ENCODE peak calls at places on chromosomes 3 and 15, in seven cellular contexts. U is AG04450; B is T-cell; Y is NCI-H2029; X is Daoy; V is AG08396; L is activated CD8-positive, alpha-beta memory T cell treated with anti-CD3 and anti-CD28 coated beads for 48 hours. Z is an unnamed sample.
A peak's percentile ranks its signal among the peaks of the same experiment; 100 is the strongest.

GRCh38 chr15:94164202-94164807 is 67.1 kb upstream of the MCTP2 start:
- DNase-seq in X (peak; percentile 61), B (peak; percentile 7), U (peak; percentile 49), Y (peak; percentile 1), L (no peak), V (peak; percentile 34), Z (peak; percentile 37)

GRCh38 chr15:73686781-73687256 is 2.6 kb downstream of the CD276 start:
- DNase-seq in Y (no peak), V (peak; percentile 81), B (no peak), L (no peak), U (peak; percentile 65), X (peak; percentile 83), Z (no peak)

GRCh38 chr3:180615954-180616353 is 14.0 kb downstream of the TTC14 start:
- DNase-seq in Y (no peak), X (no peak), U (no peak), V (no peak), L (no peak), B (no peak), Z (no peak)

GRCh38 chr15:63699391-63699790 is 102.2 kb downstream of the FBXL22 start:
- DNase-seq in B (no peak), V (no peak), L (no peak), X (no peak), U (no peak), Y (no peak), Z (no peak)

GRCh38 chr15:48440084-48440483 is 108.9 kb downstream of the DUT start:
- DNase-seq in X (no peak), B (no peak), L (no peak), U (peak; percentile 78), V (peak; percentile 66), Y (no peak), Z (peak; percentile 67)

GRCh38 chr3:125141596-125142417 is 70.7 kb downstream of the SLC12A8 start:
- DNase-seq in Y (peak; percentile 30), X (no peak), U (no peak), B (peak; percentile 54), V (peak; percentile 35), L (peak; percentile 60), Z (peak; percentile 48)

GRCh38 chr3:31704651-31705179 is 172.0 kb downstream of the STT3B start:
- DNase-seq in U (peak; percentile 65), Y (peak; percentile 66), X (peak; percentile 68), B (no peak), V (peak; percentile 43), L (no peak), Z (no peak)

GRCh38 chr15:70026991-70027390 is 70.7 kb downstream of the TLE3 start:
- DNase-seq in L (no peak), X (no peak), Y (no peak), V (no peak), U (no peak), B (no peak), Z (no peak)

GRCh38 chr3:194787072-194787471 is 101.4 kb downstream of the FAM43A start:
- DNase-seq in X (no peak), V (no peak), U (no peak), L (no peak), B (no peak), Y (no peak), Z (no peak)

GRCh38 chr15:40843183-40843884 is 514 bp upstream of the SPINT1 start:
- DNase-seq in X (no peak), V (no peak), B (no peak), U (no peak), Y (no peak), L (no peak), Z (no peak)

GRCh38 chr3:149604125-149604851 is 53.5 kb downstream of the WWTR1 start:
- DNase-seq in L (no peak), B (no peak), V (no peak), Y (no peak), X (peak; percentile 51), U (no peak), Z (no peak)

GRCh38 chr15:90787881-90788280 is 70.7 kb downstream of the BLM start:
- DNase-seq in X (no peak), B (no peak), U (no peak), Y (no peak), V (no peak), L (no peak), Z (no peak)

GRCh38 chr3:78823859-78824258 is 943.9 kb downstream of the ROBO1 start:
- DNase-seq in X (no peak), U (no peak), B (no peak), L (no peak), Y (no peak), V (no peak), Z (no peak)

GRCh38 chr3:45957606-45958005 is 14.3 kb downstream of the CXCR6 start:
- DNase-seq in U (no peak), V (no peak), L (no peak), B (no peak), X (no peak), Y (no peak), Z (peak; percentile 78)

GRCh38 chr3:66609660-66610547 is 109.1 kb upstream of the LRIG1 start:
- DNase-seq in X (peak; percentile 92), V (no peak), L (no peak), Y (peak; percentile 87), B (no peak), U (peak; percentile 76), Z (no peak)

GRCh38 chr3:119731545-119732343 is 28.9 kb downstream of the CFAP91 start:
- DNase-seq in Y (no peak), V (no peak), L (no peak), X (peak; percentile 51), U (no peak), B (no peak), Z (no peak)

GRCh38 chr3:71361346-71361745 is 222.2 kb downstream of the FOXP1 start:
- DNase-seq in V (no peak), B (no peak), U (no peak), X (no peak), Y (no peak), L (no peak), Z (no peak)

GRCh38 chr3:142489572-142490323 is 41.9 kb upstream of the XRN1 start:
- DNase-seq in B (no peak), L (no peak), X (no peak), Y (peak; percentile 19), V (no peak), U (peak; percentile 1), Z (no peak)

GRCh38 chr3:142993958-142994442 is 7.4 kb upstream of the U2SURP start:
- DNase-seq in V (peak; percentile 55), X (peak; percentile 71), Y (peak; percentile 46), B (peak; percentile 41), L (peak; percentile 8), U (peak; percentile 41), Z (no peak)

GRCh38 chr3:184333190-184333589 is 4.2 kb upstream of the FAM131A start:
- DNase-seq in B (no peak), U (no peak), Y (no peak), X (no peak), V (no peak), L (no peak), Z (no peak)

GRCh38 chr3:111852540-111852939 is 6.5 kb upstream of the PHLDB2 start:
- DNase-seq in X (no peak), Y (no peak), U (no peak), L (no peak), V (no peak), B (no peak), Z (no peak)

GRCh38 chr15:73127302-73127936 is 75.2 kb downstream of the NEO1 start:
- DNase-seq in B (no peak), X (peak; percentile 14), L (no peak), V (peak; percentile 47), U (no peak), Y (no peak), Z (peak; percentile 11)

GRCh38 chr15:62436235-62436634 is 271.1 kb upstream of the C2CD4B start:
- DNase-seq in Y (no peak), L (no peak), U (no peak), V (no peak), B (no peak), X (no peak), Z (no peak)

GRCh38 chr3:149315694-149316093 is 17.7 kb downstream of the TM4SF18 start:
- DNase-seq in U (no peak), V (no peak), Y (no peak), L (no peak), B (no peak), X (no peak), Z (no peak)

Z was measured in posterior cingulate gyrus.